ENCODE peak calls at places on chromosomes 7 and 10, in nine cellular contexts. One of them, this sample, is unnamed.

GRCh38 chr7:28144266-28144665 is 36.3 kb downstream of the JAZF1 start:
- DNase-seq in HEK293T: peak; percentile 19
- DNase-seq in naive B cell: no peak
- DNase-seq in neuronal stem cell: peak; percentile 21
- DNase-seq in pancreas: no peak
- DNase-seq in A549: no peak
- DNase-seq in NCI-H446 treated with DMSO at 0.1 percent for 48 hours: no peak
- DNase-seq in nephron progenitor cell: peak; percentile 38
- DNase-seq in non-pigmented ciliary epithelial cell: no peak
- DNase-seq in this sample: no peak

GRCh38 chr7:23544913-23545354 is 13.2 kb upstream of the TRA2A start:
- DNase-seq in HEK293T: no peak
- DNase-seq in naive B cell: peak; percentile 33
- DNase-seq in neuronal stem cell: no peak
- DNase-seq in pancreas: no peak
- DNase-seq in A549: no peak
- DNase-seq in NCI-H446 treated with DMSO at 0.1 percent for 48 hours: no peak
- DNase-seq in nephron progenitor cell: no peak
- DNase-seq in non-pigmented ciliary epithelial cell: no peak
- DNase-seq in this sample: no peak

GRCh38 chr7:51634025-51634424 is 317.4 kb upstream of the COBL start:
- DNase-seq in HEK293T: no peak
- DNase-seq in naive B cell: no peak
- DNase-seq in neuronal stem cell: no peak
- DNase-seq in pancreas: no peak
- DNase-seq in A549: no peak
- DNase-seq in NCI-H446 treated with DMSO at 0.1 percent for 48 hours: no peak
- DNase-seq in nephron progenitor cell: no peak
- DNase-seq in non-pigmented ciliary epithelial cell: no peak
- DNase-seq in this sample: no peak

GRCh38 chr10:110076559-110077318 is 69.0 kb downstream of the ADD3 start:
- DNase-seq in HEK293T: no peak
- DNase-seq in naive B cell: no peak
- DNase-seq in neuronal stem cell: no peak
- DNase-seq in pancreas: no peak
- DNase-seq in A549: no peak
- DNase-seq in NCI-H446 treated with DMSO at 0.1 percent for 48 hours: no peak
- DNase-seq in nephron progenitor cell: no peak
- DNase-seq in non-pigmented ciliary epithelial cell: peak; percentile 60
- DNase-seq in this sample: peak; percentile 80

GRCh38 chr10:15197276-15197675 is 28.8 kb upstream of the NMT2 start:
- DNase-seq in HEK293T: no peak
- DNase-seq in naive B cell: no peak
- DNase-seq in neuronal stem cell: no peak
- DNase-seq in pancreas: no peak
- DNase-seq in A549: no peak
- DNase-seq in NCI-H446 treated with DMSO at 0.1 percent for 48 hours: no peak
- DNase-seq in nephron progenitor cell: no peak
- DNase-seq in non-pigmented ciliary epithelial cell: peak; percentile 30
- DNase-seq in this sample: no peak

GRCh38 chr7:50209461-50210161 is 94.9 kb upstream of the IKZF1 start:
- DNase-seq in HEK293T: no peak
- DNase-seq in naive B cell: no peak
- DNase-seq in neuronal stem cell: no peak
- DNase-seq in pancreas: no peak
- DNase-seq in A549: no peak
- DNase-seq in NCI-H446 treated with DMSO at 0.1 percent for 48 hours: no peak
- DNase-seq in nephron progenitor cell: no peak
- DNase-seq in non-pigmented ciliary epithelial cell: no peak
- DNase-seq in this sample: no peak

GRCh38 chr10:132447446-132448247 is 50.6 kb downstream of the PWWP2B start:
- DNase-seq in HEK293T: no peak
- DNase-seq in naive B cell: peak; percentile 90
- DNase-seq in neuronal stem cell: no peak
- DNase-seq in pancreas: peak; percentile 64
- DNase-seq in A549: no peak
- DNase-seq in NCI-H446 treated with DMSO at 0.1 percent for 48 hours: no peak
- DNase-seq in nephron progenitor cell: peak; percentile 35
- DNase-seq in non-pigmented ciliary epithelial cell: peak; percentile 57
- DNase-seq in this sample: no peak

GRCh38 chr10:30116254-30116573 is 56.8 kb upstream of the JCAD start:
- DNase-seq in HEK293T: no peak
- DNase-seq in naive B cell: no peak
- DNase-seq in neuronal stem cell: no peak
- DNase-seq in pancreas: no peak
- DNase-seq in A549: no peak
- DNase-seq in NCI-H446 treated with DMSO at 0.1 percent for 48 hours: no peak
- DNase-seq in nephron progenitor cell: no peak
- DNase-seq in non-pigmented ciliary epithelial cell: no peak
- DNase-seq in this sample: no peak

GRCh38 chr7:111098011-111098925 is 7.3 kb downstream of the LRRN3 start:
- DNase-seq in HEK293T: peak; percentile 18
- DNase-seq in naive B cell: peak; percentile 23
- DNase-seq in neuronal stem cell: no peak
- DNase-seq in pancreas: peak; percentile 8
- DNase-seq in A549: no peak
- DNase-seq in NCI-H446 treated with DMSO at 0.1 percent for 48 hours: peak; percentile 18
- DNase-seq in nephron progenitor cell: peak; percentile 26
- DNase-seq in non-pigmented ciliary epithelial cell: no peak
- DNase-seq in this sample: no peak

GRCh38 chr7:64793106-64793755 is 997 bp upstream of the ZNF138 start:
- DNase-seq in HEK293T: no peak
- DNase-seq in naive B cell: no peak
- DNase-seq in neuronal stem cell: no peak
- DNase-seq in pancreas: no peak
- DNase-seq in A549: no peak
- DNase-seq in NCI-H446 treated with DMSO at 0.1 percent for 48 hours: no peak
- DNase-seq in nephron progenitor cell: no peak
- DNase-seq in non-pigmented ciliary epithelial cell: no peak
- DNase-seq in this sample: no peak

GRCh38 chr10:96863922-96864543 is 31.9 kb downstream of the LCOR start:
- DNase-seq in HEK293T: no peak
- DNase-seq in naive B cell: no peak
- DNase-seq in neuronal stem cell: no peak
- DNase-seq in pancreas: no peak
- DNase-seq in A549: peak; percentile 52
- DNase-seq in NCI-H446 treated with DMSO at 0.1 percent for 48 hours: no peak
- DNase-seq in nephron progenitor cell: no peak
- DNase-seq in non-pigmented ciliary epithelial cell: no peak
- DNase-seq in this sample: no peak

GRCh38 chr10:114974625-114975421 is 36.8 kb downstream of the TRUB1 start:
- DNase-seq in HEK293T: no peak
- DNase-seq in naive B cell: no peak
- DNase-seq in neuronal stem cell: no peak
- DNase-seq in pancreas: no peak
- DNase-seq in A549: no peak
- DNase-seq in NCI-H446 treated with DMSO at 0.1 percent for 48 hours: no peak
- DNase-seq in nephron progenitor cell: no peak
- DNase-seq in non-pigmented ciliary epithelial cell: no peak
- DNase-seq in this sample: no peak

GRCh38 chr7:11228515-11228914 is 254.8 kb downstream of the PHF14 start:
- DNase-seq in HEK293T: no peak
- DNase-seq in naive B cell: no peak
- DNase-seq in neuronal stem cell: no peak
- DNase-seq in pancreas: peak; percentile 31
- DNase-seq in A549: no peak
- DNase-seq in NCI-H446 treated with DMSO at 0.1 percent for 48 hours: peak; percentile 90
- DNase-seq in nephron progenitor cell: no peak
- DNase-seq in non-pigmented ciliary epithelial cell: no peak
- DNase-seq in this sample: peak; percentile 95

GRCh38 chr10:124568339-124568738 is 106.7 kb downstream of the LHPP start:
- DNase-seq in HEK293T: no peak
- DNase-seq in naive B cell: no peak
- DNase-seq in neuronal stem cell: no peak
- DNase-seq in pancreas: no peak
- DNase-seq in A549: no peak
- DNase-seq in NCI-H446 treated with DMSO at 0.1 percent for 48 hours: no peak
- DNase-seq in nephron progenitor cell: no peak
- DNase-seq in non-pigmented ciliary epithelial cell: no peak
- DNase-seq in this sample: no peak

GRCh38 chr10:114681542-114681941 is 23.5 kb upstream of the ABLIM1 start:
- DNase-seq in HEK293T: no peak
- DNase-seq in naive B cell: no peak
- DNase-seq in neuronal stem cell: no peak
- DNase-seq in pancreas: peak; percentile 21
- DNase-seq in A549: no peak
- DNase-seq in NCI-H446 treated with DMSO at 0.1 percent for 48 hours: no peak
- DNase-seq in nephron progenitor cell: no peak
- DNase-seq in non-pigmented ciliary epithelial cell: no peak
- DNase-seq in this sample: no peak

GRCh38 chr7:116173051-116174028 is 37.0 kb upstream of the TES start:
- DNase-seq in HEK293T: peak; percentile 38
- DNase-seq in naive B cell: peak; percentile 55
- DNase-seq in neuronal stem cell: peak; percentile 18
- DNase-seq in pancreas: no peak
- DNase-seq in A549: peak; percentile 21
- DNase-seq in NCI-H446 treated with DMSO at 0.1 percent for 48 hours: no peak
- DNase-seq in nephron progenitor cell: peak; percentile 11
- DNase-seq in non-pigmented ciliary epithelial cell: no peak
- DNase-seq in this sample: peak; percentile 46

GRCh38 chr7:27647052-27647451 is 15.6 kb downstream of the HIBADH start:
- DNase-seq in HEK293T: no peak
- DNase-seq in naive B cell: no peak
- DNase-seq in neuronal stem cell: no peak
- DNase-seq in pancreas: no peak
- DNase-seq in A549: peak; percentile 64
- DNase-seq in NCI-H446 treated with DMSO at 0.1 percent for 48 hours: no peak
- DNase-seq in nephron progenitor cell: no peak
- DNase-seq in non-pigmented ciliary epithelial cell: peak; percentile 63
- DNase-seq in this sample: no peak

GRCh38 chr10:7872041-7872442 is 53.7 kb downstream of the TAF3 start:
- DNase-seq in HEK293T: peak; percentile 25
- DNase-seq in naive B cell: peak; percentile 20
- DNase-seq in neuronal stem cell: peak; percentile 20
- DNase-seq in pancreas: no peak
- DNase-seq in A549: peak; percentile 8
- DNase-seq in NCI-H446 treated with DMSO at 0.1 percent for 48 hours: no peak
- DNase-seq in nephron progenitor cell: no peak
- DNase-seq in non-pigmented ciliary epithelial cell: no peak
- DNase-seq in this sample: no peak

GRCh38 chr7:86926732-86927131 is 132.7 kb downstream of the ELAPOR2 start:
- DNase-seq in HEK293T: peak; percentile 51
- DNase-seq in naive B cell: peak; percentile 29
- DNase-seq in neuronal stem cell: peak; percentile 33
- DNase-seq in pancreas: no peak
- DNase-seq in A549: peak; percentile 14
- DNase-seq in NCI-H446 treated with DMSO at 0.1 percent for 48 hours: peak; percentile 15
- DNase-seq in nephron progenitor cell: peak; percentile 29
- DNase-seq in non-pigmented ciliary epithelial cell: peak; percentile 15
- DNase-seq in this sample: peak; percentile 56

GRCh38 chr10:62045765-62046521 is 144.4 kb downstream of the ARID5B start:
- DNase-seq in HEK293T: no peak
- DNase-seq in naive B cell: peak; percentile 27
- DNase-seq in neuronal stem cell: peak; percentile 24
- DNase-seq in pancreas: no peak
- DNase-seq in A549: no peak
- DNase-seq in NCI-H446 treated with DMSO at 0.1 percent for 48 hours: no peak
- DNase-seq in nephron progenitor cell: no peak
- DNase-seq in non-pigmented ciliary epithelial cell: peak; percentile 88
- DNase-seq in this sample: no peak

GRCh38 chr7:48299580-48300169 is 128.4 kb downstream of the ABCA13 start:
- DNase-seq in HEK293T: peak; percentile 44
- DNase-seq in naive B cell: no peak
- DNase-seq in neuronal stem cell: peak; percentile 66
- DNase-seq in pancreas: peak; percentile 42
- DNase-seq in A549: peak; percentile 53
- DNase-seq in NCI-H446 treated with DMSO at 0.1 percent for 48 hours: peak; percentile 46
- DNase-seq in nephron progenitor cell: peak; percentile 75
- DNase-seq in non-pigmented ciliary epithelial cell: peak; percentile 55
- DNase-seq in this sample: peak; percentile 80

GRCh38 chr7:108529341-108529740 is 3.4 kb upstream of the PNPLA8 start:
- DNase-seq in HEK293T: no peak
- DNase-seq in naive B cell: no peak
- DNase-seq in neuronal stem cell: no peak
- DNase-seq in pancreas: no peak
- DNase-seq in A549: no peak
- DNase-seq in NCI-H446 treated with DMSO at 0.1 percent for 48 hours: no peak
- DNase-seq in nephron progenitor cell: no peak
- DNase-seq in non-pigmented ciliary epithelial cell: no peak
- DNase-seq in this sample: no peak

GRCh38 chr10:110279062-110279986 is 25.4 kb downstream of the SMNDC1 start:
- DNase-seq in HEK293T: peak; percentile 64
- DNase-seq in naive B cell: peak; percentile 58
- DNase-seq in neuronal stem cell: peak; percentile 30
- DNase-seq in pancreas: peak; percentile 44
- DNase-seq in A549: peak; percentile 37
- DNase-seq in NCI-H446 treated with DMSO at 0.1 percent for 48 hours: peak; percentile 33
- DNase-seq in nephron progenitor cell: peak; percentile 20
- DNase-seq in non-pigmented ciliary epithelial cell: peak; percentile 19
- DNase-seq in this sample: peak; percentile 80

GRCh38 chr10:110508806-110509544 is 11.3 kb downstream of the DUSP5 start:
- DNase-seq in HEK293T: no peak
- DNase-seq in naive B cell: no peak
- DNase-seq in neuronal stem cell: no peak
- DNase-seq in pancreas: no peak
- DNase-seq in A549: no peak
- DNase-seq in NCI-H446 treated with DMSO at 0.1 percent for 48 hours: no peak
- DNase-seq in nephron progenitor cell: no peak
- DNase-seq in non-pigmented ciliary epithelial cell: no peak
- DNase-seq in this sample: no peak

GRCh38 chr7:135510603-135511183 is 791 bp upstream of the CNOT4 start:
- DNase-seq in HEK293T: no peak
- DNase-seq in naive B cell: no peak
- DNase-seq in neuronal stem cell: no peak
- DNase-seq in pancreas: peak; percentile 21
- DNase-seq in A549: peak; percentile 15
- DNase-seq in NCI-H446 treated with DMSO at 0.1 percent for 48 hours: no peak
- DNase-seq in nephron progenitor cell: no peak
- DNase-seq in non-pigmented ciliary epithelial cell: no peak
- DNase-seq in this sample: no peak

GRCh38 chr10:114389429-114389828 is 14.9 kb downstream of the AFAP1L2 start:
- DNase-seq in HEK293T: no peak
- DNase-seq in naive B cell: no peak
- DNase-seq in neuronal stem cell: no peak
- DNase-seq in pancreas: peak; percentile 58
- DNase-seq in A549: peak; percentile 74
- DNase-seq in NCI-H446 treated with DMSO at 0.1 percent for 48 hours: no peak
- DNase-seq in nephron progenitor cell: no peak
- DNase-seq in non-pigmented ciliary epithelial cell: no peak
- DNase-seq in this sample: peak; percentile 77

GRCh38 chr7:151838861-151839381 is 38.0 kb downstream of the PRKAG2 start:
- DNase-seq in HEK293T: no peak
- DNase-seq in naive B cell: peak; percentile 80
- DNase-seq in neuronal stem cell: no peak
- DNase-seq in pancreas: no peak
- DNase-seq in A549: no peak
- DNase-seq in NCI-H446 treated with DMSO at 0.1 percent for 48 hours: no peak
- DNase-seq in nephron progenitor cell: no peak
- DNase-seq in non-pigmented ciliary epithelial cell: no peak
- DNase-seq in this sample: no peak

GRCh38 chr7:140021603-140022002 is 41.1 kb downstream of the PARP12 start:
- DNase-seq in HEK293T: no peak
- DNase-seq in naive B cell: no peak
- DNase-seq in neuronal stem cell: no peak
- DNase-seq in pancreas: no peak
- DNase-seq in A549: no peak
- DNase-seq in NCI-H446 treated with DMSO at 0.1 percent for 48 hours: no peak
- DNase-seq in nephron progenitor cell: no peak
- DNase-seq in non-pigmented ciliary epithelial cell: no peak
- DNase-seq in this sample: no peak

GRCh38 chr10:126674741-126675515 is 4.4 kb upstream of the C10orf90 start:
- DNase-seq in HEK293T: no peak
- DNase-seq in naive B cell: no peak
- DNase-seq in neuronal stem cell: no peak
- DNase-seq in pancreas: no peak
- DNase-seq in A549: no peak
- DNase-seq in NCI-H446 treated with DMSO at 0.1 percent for 48 hours: no peak
- DNase-seq in nephron progenitor cell: no peak
- DNase-seq in non-pigmented ciliary epithelial cell: no peak
- DNase-seq in this sample: no peak

This sample was measured in tibial nerve.